ENCODE peak calls at places on chromosome 10, in nine cellular contexts. W is HCT116, K is pancreas, V is fibroblast of the aortic adventitia, J is astrocyte of the spinal cord, Z is bronchial epithelial cell, D is A549, L is foreskin fibroblast, B is heart left ventricle. C is an unnamed sample.

GRCh38 chr10:50501899-50502556 is 121.7 kb downstream of the SGMS1 start:
- DNase-seq in W (no peak), K (no peak), V (no peak), J (no peak), Z (peak), D (peak), L (no peak), B (no peak), C (no peak)

GRCh38 chr10:16867556-16867955 is 50.3 kb upstream of the RSU1 start:
- DNase-seq in W (peak), K (no peak), V (peak), J (peak), Z (no peak), D (no peak), L (peak), B (no peak), C (no peak)

GRCh38 chr10:15758618-15759017 is 38.9 kb upstream of the ITGA8 start:
- DNase-seq in W (no peak), K (no peak), V (no peak), J (no peak), Z (no peak), D (no peak), L (no peak), B (no peak), C (no peak)

GRCh38 chr10:23610626-23611307 is 171.9 kb downstream of the OTUD1 start:
- DNase-seq in W (no peak), K (no peak), V (peak), J (no peak), Z (peak), D (no peak), L (no peak), B (no peak), C (no peak)

GRCh38 chr10:110457851-110458582 is 39.7 kb upstream of the DUSP5 start:
- DNase-seq in W (no peak), K (no peak), V (no peak), J (no peak), Z (no peak), D (no peak), L (no peak), B (no peak), C (no peak)

GRCh38 chr10:132446661-132447445 is 49.9 kb downstream of the PWWP2B start:
- DNase-seq in W (peak), K (peak), V (no peak), J (no peak), Z (peak), D (peak), L (no peak), B (no peak), C (no peak)

GRCh38 chr10:79313911-79314439 is 33.3 kb upstream of the PPIF start:
- DNase-seq in W (no peak), K (no peak), V (no peak), J (no peak), Z (no peak), D (no peak), L (no peak), B (no peak), C (no peak)

GRCh38 chr10:93503075-93503474 is 6.7 kb downstream of the CEP55 start:
- DNase-seq in W (no peak), K (no peak), V (peak), J (no peak), Z (no peak), D (no peak), L (no peak), B (no peak), C (peak)

GRCh38 chr10:46522295-46523118 is 34.0 kb downstream of the GPRIN2 start:
- DNase-seq in W (no peak), K (no peak), V (no peak), J (no peak), Z (no peak), D (no peak), L (no peak), B (no peak), C (no peak)

GRCh38 chr10:48213047-48213446 is 61.4 kb downstream of the FRMPD2 start:
- DNase-seq in W (no peak), K (no peak), V (no peak), J (no peak), Z (no peak), D (no peak), L (no peak), B (no peak), C (no peak)

GRCh38 chr10:129958686-129959543 is 5.2 kb downstream of the EBF3 start:
- DNase-seq in W (no peak), K (no peak), V (peak), J (no peak), Z (no peak), D (no peak), L (no peak), B (no peak), C (no peak)

GRCh38 chr10:44591911-44592310 is 207.0 kb upstream of the CXCL12 start:
- DNase-seq in W (no peak), K (no peak), V (peak), J (no peak), Z (no peak), D (no peak), L (no peak), B (no peak), C (no peak)

DNA sequence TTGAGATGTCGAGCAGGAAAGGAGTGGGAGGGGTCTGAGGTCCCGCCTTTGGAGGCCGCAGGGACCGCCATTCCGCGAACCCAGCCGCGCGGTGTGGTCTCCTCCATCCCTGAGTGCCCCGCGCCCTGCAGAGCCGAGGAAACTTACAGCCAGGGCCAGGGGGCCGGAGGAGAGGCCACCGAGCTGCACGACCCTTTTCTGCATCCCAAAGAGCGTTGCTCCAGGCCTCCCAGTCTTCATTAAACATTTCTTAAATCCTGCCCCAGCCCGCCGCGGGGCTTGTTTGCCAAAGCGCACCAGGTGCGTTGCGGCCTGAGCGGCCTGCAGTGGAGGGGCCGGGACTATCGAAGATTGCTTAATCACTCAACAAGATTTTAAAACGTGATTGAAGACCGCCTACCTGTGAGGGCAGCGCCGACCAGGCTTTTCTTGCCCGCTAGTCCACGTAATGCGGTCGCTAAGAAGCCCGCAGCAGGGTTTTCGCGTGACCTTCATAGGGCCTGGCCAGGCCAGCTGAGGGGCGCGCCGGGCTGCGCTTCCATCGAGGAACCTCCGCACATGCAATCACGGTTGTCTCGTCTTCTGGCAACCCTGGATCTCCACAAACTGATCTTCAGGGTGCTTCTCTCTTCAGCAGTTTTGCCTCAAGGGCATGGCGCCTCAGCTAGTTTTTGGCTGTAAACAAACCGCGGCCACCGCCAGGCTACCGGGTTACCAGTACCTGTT is 2.0 kb upstream of the CTBP2 start:
- DNase-seq in W (no peak), K (no peak), V (no peak), J (no peak), Z (no peak), D (no peak), L (no peak), B (no peak), C (no peak)
- H3K4me3 ChIP-seq in W (peak), K (no peak), V (peak), J (peak), Z (peak), D (peak), L (peak), B (no peak), C (no peak)

DNA sequence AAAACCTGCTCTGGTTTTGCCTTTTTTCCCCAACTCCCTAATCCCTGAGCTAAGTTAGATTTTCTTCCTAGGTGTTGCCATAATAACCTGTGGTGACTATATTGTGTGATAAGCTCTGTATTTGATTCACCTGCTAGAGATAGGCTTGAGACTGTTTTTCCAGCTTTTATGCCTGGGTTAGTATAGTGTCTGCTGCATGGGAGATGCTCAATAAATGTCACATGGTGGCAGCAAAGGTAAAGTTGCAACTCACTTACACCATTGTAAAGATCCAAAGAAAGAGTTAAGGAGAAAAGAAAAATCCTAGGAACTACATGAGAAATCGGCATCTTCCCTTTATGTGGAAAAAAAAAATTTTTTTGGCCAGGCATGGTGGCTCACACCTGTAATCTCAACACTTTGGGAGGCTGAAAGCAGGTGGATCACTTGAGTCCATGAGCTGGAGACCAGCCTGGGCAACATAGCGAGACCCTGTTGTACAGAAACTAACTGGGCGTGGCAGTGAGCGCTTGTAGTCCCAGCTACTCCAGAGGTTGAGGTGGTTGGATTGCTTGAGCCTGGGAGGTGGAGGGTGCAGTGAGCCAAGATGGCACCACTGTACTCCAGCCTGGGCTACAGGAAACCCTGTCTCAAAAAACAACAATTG is 3.7 kb downstream of the CCNJ start:
- DNase-seq in W (no peak), K (no peak), V (no peak), J (no peak), Z (no peak), D (peak), L (no peak), B (no peak), C (no peak)
- TF ChIP-seq CTCF in W (peak), K (no peak), V (no peak), J (peak), Z (peak), D (peak), L (no peak), B (no peak), C (no peak)

DNA sequence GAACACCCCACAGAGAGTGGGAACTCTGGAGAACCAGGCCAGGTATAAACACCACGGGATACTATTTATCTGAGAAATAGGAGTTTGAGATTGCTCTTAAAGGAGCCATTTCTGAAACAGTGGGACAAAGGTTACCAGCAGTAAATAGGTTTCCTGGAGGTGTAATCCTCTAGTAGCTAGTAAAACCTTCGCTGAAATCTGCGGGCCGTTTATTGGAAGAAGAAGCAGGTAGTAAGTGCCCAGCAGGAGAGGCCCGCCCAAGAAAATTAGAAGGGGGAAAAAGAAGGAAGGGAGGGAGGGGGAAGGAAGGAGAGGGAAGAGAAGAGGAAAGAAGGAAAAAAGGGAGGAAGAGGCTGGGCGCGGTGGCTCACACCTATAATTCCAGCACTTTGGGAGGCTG is 51.7 kb downstream of the CHST3 start:
- DNase-seq in W (no peak), K (no peak), V (no peak), J (no peak), Z (no peak), D (no peak), L (no peak), B (no peak), C (no peak)
- H3K4me3 ChIP-seq in W (no peak), K (no peak), V (no peak), J (no peak), Z (no peak), D (no peak), L (no peak), B (no peak), C (no peak)

GRCh38 chr10:70758757-70759514 is 26.2 kb downstream of the TBATA start:
- DNase-seq in W (peak), K (peak), V (peak), J (peak), Z (peak), D (peak), L (peak), B (peak), C (peak)
- TF ChIP-seq CTCF in W (peak), K (peak), V (peak), J (peak), Z (peak), D (peak), L (peak), B (peak), C (peak)

DNA sequence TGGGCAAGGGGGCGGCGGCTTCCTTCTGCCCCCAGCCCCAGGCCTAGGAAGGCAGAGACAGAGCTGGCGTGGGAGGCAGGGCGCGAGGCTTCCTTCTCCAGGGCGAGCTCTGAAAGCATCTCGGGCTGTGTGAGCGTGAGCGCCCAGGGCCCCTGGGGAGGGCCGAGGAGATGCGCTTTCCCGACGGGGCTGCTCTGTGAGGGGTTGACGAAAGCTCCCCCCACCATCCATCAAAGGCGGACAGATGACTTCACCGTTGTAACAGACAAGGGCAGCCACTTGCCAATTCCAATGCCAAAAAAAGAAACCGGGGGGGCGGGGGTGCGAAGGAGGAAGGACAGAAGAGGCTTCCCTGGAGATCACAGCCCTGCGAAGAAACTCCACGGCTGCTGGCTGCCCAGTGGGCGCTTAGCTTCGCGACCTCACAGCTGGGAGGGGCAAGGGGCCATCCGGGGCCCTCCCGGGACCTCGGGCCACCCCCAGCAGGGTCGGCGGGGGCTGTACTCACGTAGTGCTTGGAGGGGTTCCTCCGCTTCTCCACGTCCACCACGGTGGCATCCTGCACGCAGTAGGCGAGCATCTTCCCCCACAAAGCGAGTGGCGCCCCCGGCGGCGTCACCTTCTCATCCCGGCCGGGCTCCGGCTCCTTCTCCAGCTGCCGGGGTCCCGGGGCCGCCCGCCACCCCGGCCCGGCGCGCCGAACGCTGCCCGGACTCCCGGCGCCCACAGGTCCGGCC is 521 bp downstream of the SH3PXD2A start:
- DNase-seq in W (no peak), K (no peak), V (peak), J (peak), Z (no peak), D (no peak), L (no peak), B (peak), C (no peak)
- H3K4me3 ChIP-seq in W (no peak), K (peak), V (peak), J (peak), Z (peak), D (peak), L (peak), B (peak), C (no peak)

GRCh38 chr10:113026679-113027078 is 76.6 kb downstream of the TCF7L2 start:
- DNase-seq in W (no peak), K (no peak), V (peak), J (peak), Z (no peak), D (no peak), L (peak), B (no peak), C (no peak)
- TF ChIP-seq CTCF in W (no peak), K (no peak), V (no peak), J (no peak), Z (no peak), D (no peak), L (no peak), B (no peak), C (no peak)

DNA sequence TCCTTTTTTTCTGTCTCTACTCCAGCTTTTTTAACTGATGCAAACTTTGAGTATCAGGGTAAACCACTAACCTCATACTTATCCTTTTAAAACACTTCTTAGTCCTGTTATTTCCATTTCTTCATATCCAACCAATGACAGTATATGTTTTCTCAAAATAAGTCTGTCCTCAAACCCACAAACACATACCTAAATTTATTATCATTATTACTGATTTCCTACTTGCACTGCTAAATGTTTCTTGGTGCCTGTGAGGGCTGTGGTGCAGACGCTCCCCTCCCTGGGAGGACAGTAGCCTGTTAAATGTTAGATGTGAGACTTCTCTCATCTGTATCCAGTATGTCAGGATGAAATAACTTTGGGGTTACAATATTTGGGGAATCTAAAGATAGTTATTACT is 257.9 kb downstream of the KLF6 start:
- DNase-seq in W (no peak), K (no peak), V (no peak), J (peak), Z (no peak), D (no peak), L (no peak), B (no peak), C (no peak)
- H3K4me3 ChIP-seq in W (no peak), K (no peak), V (no peak), J (no peak), Z (no peak), D (no peak), L (no peak), B (no peak), C (no peak)

C was measured in GM12864.